ENCODE peak calls at places on chromosomes 3 and 15, in five cellular contexts. One of them, this sample, is unnamed.

GRCh38 chr15:41790756-41791546 is 16.7 kb downstream of the MAPKBP1 start:
- DNase-seq in nephron progenitor cell: no peak
- DNase-seq in fibroblast of mammary gland: peak
- DNase-seq in cardiac fibroblast: peak
- DNase-seq in PC-9: peak
- DNase-seq in this sample: peak

GRCh38 chr3:116399701-116400261 is 45.5 kb downstream of the LSAMP start:
- DNase-seq in nephron progenitor cell: no peak
- DNase-seq in fibroblast of mammary gland: no peak
- DNase-seq in cardiac fibroblast: no peak
- DNase-seq in PC-9: no peak
- DNase-seq in this sample: no peak

GRCh38 chr15:66255293-66255676 is 1.7 kb upstream of the MEGF11 start:
- DNase-seq in nephron progenitor cell: no peak
- DNase-seq in fibroblast of mammary gland: no peak
- DNase-seq in cardiac fibroblast: no peak
- DNase-seq in PC-9: no peak
- DNase-seq in this sample: no peak

GRCh38 chr3:14429237-14429636 is 26.8 kb downstream of the SLC6A6 start:
- DNase-seq in nephron progenitor cell: no peak
- DNase-seq in fibroblast of mammary gland: no peak
- DNase-seq in cardiac fibroblast: no peak
- DNase-seq in PC-9: no peak
- DNase-seq in this sample: no peak

GRCh38 chr15:101510212-101511197 is 21.0 kb upstream of the PCSK6 start:
- DNase-seq in nephron progenitor cell: no peak
- DNase-seq in fibroblast of mammary gland: no peak
- DNase-seq in cardiac fibroblast: no peak
- DNase-seq in PC-9: no peak
- DNase-seq in this sample: no peak

GRCh38 chr15:57746752-57747151 is 40.2 kb downstream of the POLR2M start:
- DNase-seq in nephron progenitor cell: no peak
- DNase-seq in fibroblast of mammary gland: no peak
- DNase-seq in cardiac fibroblast: no peak
- DNase-seq in PC-9: no peak
- DNase-seq in this sample: no peak

GRCh38 chr3:63625161-63625560 is 27.3 kb upstream of the SNTN start:
- DNase-seq in nephron progenitor cell: no peak
- DNase-seq in fibroblast of mammary gland: peak
- DNase-seq in cardiac fibroblast: peak
- DNase-seq in PC-9: peak
- DNase-seq in this sample: peak

GRCh38 chr15:43513550-43513949 is 3.9 kb upstream of the MAP1A start:
- DNase-seq in nephron progenitor cell: no peak
- DNase-seq in fibroblast of mammary gland: peak
- DNase-seq in cardiac fibroblast: no peak
- DNase-seq in PC-9: no peak
- DNase-seq in this sample: no peak

GRCh38 chr3:112007641-112008040 is 8.9 kb downstream of the TAGLN3 start:
- DNase-seq in nephron progenitor cell: no peak
- DNase-seq in fibroblast of mammary gland: peak
- DNase-seq in cardiac fibroblast: peak
- DNase-seq in PC-9: no peak
- DNase-seq in this sample: no peak

GRCh38 chr3:12907296-12907695 is 65.9 kb upstream of the RPL32 start:
- DNase-seq in nephron progenitor cell: no peak
- DNase-seq in fibroblast of mammary gland: no peak
- DNase-seq in cardiac fibroblast: no peak
- DNase-seq in PC-9: no peak
- DNase-seq in this sample: no peak

GRCh38 chr3:114052216-114052615 is 4.1 kb downstream of the CCDC191 start:
- DNase-seq in nephron progenitor cell: no peak
- DNase-seq in fibroblast of mammary gland: peak
- DNase-seq in cardiac fibroblast: no peak
- DNase-seq in PC-9: no peak
- DNase-seq in this sample: no peak

GRCh38 chr3:194009892-194010533 is 125.9 kb upstream of the HES1 start:
- DNase-seq in nephron progenitor cell: no peak
- DNase-seq in fibroblast of mammary gland: no peak
- DNase-seq in cardiac fibroblast: no peak
- DNase-seq in PC-9: no peak
- DNase-seq in this sample: no peak

GRCh38 chr3:135374571-135374970 is 579.5 kb downstream of the EPHB1 start:
- DNase-seq in nephron progenitor cell: no peak
- DNase-seq in fibroblast of mammary gland: no peak
- DNase-seq in cardiac fibroblast: no peak
- DNase-seq in PC-9: no peak
- DNase-seq in this sample: no peak

GRCh38 chr3:54954516-54954915 is 26.7 kb upstream of the LRTM1 start:
- DNase-seq in nephron progenitor cell: no peak
- DNase-seq in fibroblast of mammary gland: no peak
- DNase-seq in cardiac fibroblast: no peak
- DNase-seq in PC-9: peak
- DNase-seq in this sample: no peak

GRCh38 chr15:90002428-90002844 is 1.3 kb downstream of the ZNF710 start:
- DNase-seq in nephron progenitor cell: peak
- DNase-seq in fibroblast of mammary gland: peak
- DNase-seq in cardiac fibroblast: peak
- DNase-seq in PC-9: no peak
- DNase-seq in this sample: peak

GRCh38 chr3:29642393-29643033 is 361.6 kb downstream of the RBMS3 start:
- DNase-seq in nephron progenitor cell: no peak
- DNase-seq in fibroblast of mammary gland: peak
- DNase-seq in cardiac fibroblast: peak
- DNase-seq in PC-9: no peak
- DNase-seq in this sample: peak

GRCh38 chr3:52784931-52785590 is 7.7 kb downstream of the ITIH1 start:
- DNase-seq in nephron progenitor cell: no peak
- DNase-seq in fibroblast of mammary gland: no peak
- DNase-seq in cardiac fibroblast: no peak
- DNase-seq in PC-9: no peak
- DNase-seq in this sample: no peak

GRCh38 chr3:20185364-20185732 is 658 bp downstream of the SGO1 start:
- DNase-seq in nephron progenitor cell: peak
- DNase-seq in fibroblast of mammary gland: peak
- DNase-seq in cardiac fibroblast: peak
- DNase-seq in PC-9: no peak
- DNase-seq in this sample: peak

GRCh38 chr15:63079938-63080626 is 37.5 kb downstream of the TPM1 start:
- DNase-seq in nephron progenitor cell: no peak
- DNase-seq in fibroblast of mammary gland: peak
- DNase-seq in cardiac fibroblast: no peak
- DNase-seq in PC-9: no peak
- DNase-seq in this sample: no peak

GRCh38 chr15:71337197-71337845 is 222.1 kb downstream of the THSD4 start:
- DNase-seq in nephron progenitor cell: no peak
- DNase-seq in fibroblast of mammary gland: peak
- DNase-seq in cardiac fibroblast: no peak
- DNase-seq in PC-9: peak
- DNase-seq in this sample: peak

GRCh38 chr3:13466781-13467180 is 13.3 kb upstream of the HDAC11 start:
- DNase-seq in nephron progenitor cell: no peak
- DNase-seq in fibroblast of mammary gland: no peak
- DNase-seq in cardiac fibroblast: no peak
- DNase-seq in PC-9: no peak
- DNase-seq in this sample: no peak

This sample was measured in fibroblast of lung.